ENCODE peak calls at places on chromosomes 6 and 20, in five cellular contexts. H is stimulated activated CD8-positive, alpha-beta memory T cell treated with anti-CD3 and anti-CD28 coated beads, Interleukin-7, amount 100 ng/mL, for 1 hour; N is pancreas; J is SW 1271; T is activated CD4-positive, alpha-beta T cell treated with anti-CD3 and anti-CD28 coated beads, Interleukin-2, amount 50 U/mL, for 4 hours. F is an unnamed sample.

GRCh38 chr6:41824571-41825569 is 37.4 kb downstream of the TOMM6 start:
- DNase-seq in H (no peak), N (no peak), J (no peak), T (no peak), F (no peak)

GRCh38 chr6:136669299-136669699 is 119.1 kb upstream of the MAP7 start:
- DNase-seq in H (no peak), N (no peak), J (no peak), T (no peak), F (peak; percentile 62)

GRCh38 chr6:151490996-151491395 is 2.8 kb upstream of the CCDC170 start:
- DNase-seq in H (no peak), N (no peak), J (no peak), T (no peak), F (no peak)

GRCh38 chr20:31576751-31577150 is 28.3 kb upstream of the ID1 start:
- DNase-seq in H (no peak), N (no peak), J (no peak), T (no peak), F (no peak)

GRCh38 chr6:78746457-78746856 is 120.9 kb upstream of the IRAK1BP1 start:
- DNase-seq in H (no peak), N (no peak), J (no peak), T (no peak), F (no peak)

GRCh38 chr6:470901-471448 is 79.4 kb downstream of the IRF4 start:
- DNase-seq in H (no peak), N (no peak), J (no peak), T (no peak), F (no peak)

GRCh38 chr6:143507358-143508145 is 4.0 kb downstream of the FUCA2 start:
- DNase-seq in H (no peak), N (no peak), J (no peak), T (no peak), F (peak; percentile 11)

GRCh38 chr6:89413006-89413400 is 930 bp upstream of the RRAGD start:
- DNase-seq in H (no peak), N (no peak), J (no peak), T (no peak), F (no peak)

GRCh38 chr6:131780600-131780999 is 27.2 kb upstream of the ENPP1 start:
- DNase-seq in H (no peak), N (no peak), J (no peak), T (no peak), F (no peak)

GRCh38 chr6:109454483-109455160 is 950 bp downstream of the MICAL1 start:
- DNase-seq in H (peak; percentile 35), N (no peak), J (no peak), T (peak; percentile 52), F (no peak)

GRCh38 chr6:18416341-18416679 is 29.2 kb downstream of the RNF144B start:
- DNase-seq in H (no peak), N (no peak), J (no peak), T (no peak), F (no peak)

GRCh38 chr6:4687989-4688947 is 87.9 kb upstream of the CDYL start:
- DNase-seq in H (no peak), N (no peak), J (no peak), T (no peak), F (peak; percentile 89)

GRCh38 chr6:32252326-32253009 is 28.6 kb upstream of the NOTCH4 start:
- DNase-seq in H (no peak), N (no peak), J (no peak), T (no peak), F (peak; percentile 9)

GRCh38 chr6:166112580-166112979 is 55.1 kb downstream of the TBXT start:
- DNase-seq in H (no peak), N (no peak), J (peak; percentile 5), T (no peak), F (no peak)

GRCh38 chr6:56096946-56097345 is 150.4 kb downstream of the COL21A1 start:
- DNase-seq in H (no peak), N (no peak), J (no peak), T (no peak), F (no peak)

GRCh38 chr20:58670097-58670496 is 19.0 kb downstream of the STX16 start:
- DNase-seq in H (no peak), N (no peak), J (no peak), T (no peak), F (no peak)

F was measured in foreskin keratinocyte.